ENCODE peak calls at places on chromosome 1, in nine cellular contexts. F, H, V, N, Q, L, P, W and R are unnamed samples.

GRCh38 chr1:39287541-39287940 is 83.0 kb downstream of the MACF1 start:
- DNase-seq in F (no peak), H (no peak), V (no peak), N (no peak), Q (no peak), L (no peak), P (no peak), W (no peak), R (no peak)

GRCh38 chr1:184222561-184223157 is 164.2 kb upstream of the C1orf21 start:
- DNase-seq in F (peak), H (peak), V (peak), N (peak), Q (peak), L (peak), P (peak), W (peak), R (no peak)

GRCh38 chr1:102733491-102734236 is 374.7 kb downstream of the COL11A1 start:
- DNase-seq in F (no peak), H (no peak), V (no peak), N (no peak), Q (no peak), L (no peak), P (no peak), W (no peak), R (no peak)

GRCh38 chr1:150874455-150875196 is 1.8 kb downstream of the ARNT start:
- DNase-seq in F (no peak), H (no peak), V (no peak), N (no peak), Q (no peak), L (no peak), P (peak), W (no peak), R (no peak)

GRCh38 chr1:1292442-1292779 is 12.2 kb downstream of the SCNN1D start:
- DNase-seq in F (no peak), H (no peak), V (no peak), N (no peak), Q (no peak), L (no peak), P (no peak), W (no peak), R (no peak)

GRCh38 chr1:42003433-42003832 is 84.7 kb upstream of the HIVEP3 start:
- DNase-seq in F (no peak), H (no peak), V (no peak), N (peak), Q (no peak), L (no peak), P (no peak), W (no peak), R (no peak)

GRCh38 chr1:79089946-79090345 is 83.4 kb upstream of the ADGRL4 start:
- DNase-seq in F (no peak), H (no peak), V (no peak), N (peak), Q (no peak), L (no peak), P (no peak), W (no peak), R (no peak)

GRCh38 chr1:42484382-42484781 is 21.3 kb downstream of the CCDC30 start:
- DNase-seq in F (peak), H (no peak), V (no peak), N (peak), Q (no peak), L (no peak), P (peak), W (no peak), R (no peak)

GRCh38 chr1:40384413-40384762 is 10.9 kb downstream of the SMAP2 start:
- DNase-seq in F (no peak), H (no peak), V (no peak), N (no peak), Q (no peak), L (no peak), P (no peak), W (no peak), R (no peak)

GRCh38 chr1:245234217-245235120 is 79.7 kb downstream of the KIF26B start:
- DNase-seq in F (peak), H (no peak), V (no peak), N (no peak), Q (no peak), L (no peak), P (peak), W (no peak), R (peak)

GRCh38 chr1:24727490-24728214 is 17.6 kb upstream of the CLIC4 start:
- DNase-seq in F (no peak), H (no peak), V (no peak), N (no peak), Q (peak), L (no peak), P (peak), W (no peak), R (no peak)

GRCh38 chr1:88998716-88999115 is 6.3 kb upstream of the KYAT3 start:
- DNase-seq in F (no peak), H (no peak), V (no peak), N (peak), Q (peak), L (no peak), P (peak), W (no peak), R (no peak)